ENCODE peak calls at places on chromosomes 12 and 14, in four cellular contexts. U is HL-60, Y is K562, K is GM12878. W is an unnamed sample.

GRCh38 chr12:3215410-3215975 is 138.3 kb downstream of the TSPAN9 start:
- DNase-seq in U (no peak), Y (no peak), K (no peak), W (no peak)

GRCh38 chr12:51687142-51687935 is 96.3 kb downstream of the SCN8A start:
- DNase-seq in U (no peak), Y (no peak), K (no peak), W (no peak)

GRCh38 chr12:25903603-25904245 is 54.8 kb upstream of the RASSF8 start:
- DNase-seq in U (peak; percentile 6), Y (no peak), K (no peak), W (no peak)

GRCh38 chr14:73949752-73950734 is at the start of the genes COQ6 and FAM161B:
- DNase-seq in U (peak; percentile 57), Y (peak; percentile 76), K (peak; percentile 90), W (peak; percentile 84)

GRCh38 chr14:50109342-50109741 is 7.0 kb downstream of the VCPKMT start:
- DNase-seq in U (no peak), Y (no peak), K (no peak), W (no peak)

GRCh38 chr14:54589076-54589475 is 22.1 kb downstream of the SAMD4A start:
- DNase-seq in U (no peak), Y (no peak), K (no peak), W (no peak)

GRCh38 chr12:133130808-133131128 is 341 bp downstream of the ZNF10 start:
- DNase-seq in U (no peak), Y (no peak), K (no peak), W (no peak)

GRCh38 chr12:4454315-4454860 is 8.8 kb upstream of the FGF6 start:
- DNase-seq in U (no peak), Y (no peak), K (no peak), W (no peak)

GRCh38 chr12:114384746-114385145 is 21.2 kb downstream of the TBX5 start:
- DNase-seq in U (no peak), Y (no peak), K (no peak), W (no peak)

GRCh38 chr12:81296556-81297305 is 218.9 kb downstream of the ACSS3 start:
- DNase-seq in U (no peak), Y (no peak), K (no peak), W (no peak)

GRCh38 chr12:70549340-70550179 is 87.7 kb downstream of the PTPRB start:
- DNase-seq in U (no peak), Y (no peak), K (no peak), W (no peak)

GRCh38 chr12:87336814-87337336 is 692.3 kb downstream of the C12orf50 start:
- DNase-seq in U (no peak), Y (no peak), K (no peak), W (no peak)

GRCh38 chr12:122994781-122995502 is 14.5 kb downstream of the ARL6IP4 start:
- DNase-seq in U (no peak), Y (no peak), K (no peak), W (no peak)

GRCh38 chr12:52945389-52946232 is 3.3 kb upstream of the KRT18 start:
- DNase-seq in U (no peak), Y (no peak), K (no peak), W (no peak)

GRCh38 chr12:52956987-52957386 is 8.1 kb downstream of the KRT18 start:
- DNase-seq in U (no peak), Y (no peak), K (no peak), W (no peak)

GRCh38 chr12:40300490-40300889 is 75.7 kb downstream of the LRRK2 start:
- DNase-seq in U (no peak), Y (no peak), K (no peak), W (no peak)

GRCh38 chr12:105920161-105920684 is 218.5 kb downstream of the NUAK1 start:
- DNase-seq in U (no peak), Y (no peak), K (no peak), W (no peak)

GRCh38 chr12:117908411-117908810 is 60.4 kb downstream of the KSR2 start:
- DNase-seq in U (no peak), Y (no peak), K (no peak), W (no peak)

GRCh38 chr12:13436696-13437391 is 240.3 kb downstream of the EMP1 start:
- DNase-seq in U (peak; percentile 2), Y (peak; percentile 56), K (no peak), W (no peak)

GRCh38 chr12:41556176-41556575 is 368.1 kb downstream of the PDZRN4 start:
- DNase-seq in U (no peak), Y (no peak), K (no peak), W (no peak)

GRCh38 chr12:108312073-108312884 is 26.8 kb downstream of the CMKLR1 start:
- DNase-seq in U (no peak), Y (peak; percentile 18), K (no peak), W (no peak)

GRCh38 chr12:68176252-68176651 is 16.7 kb upstream of the IFNG start:
- DNase-seq in U (no peak), Y (no peak), K (no peak), W (no peak)

GRCh38 chr12:111344254-111344875 is 24.5 kb downstream of the PHETA1 start:
- DNase-seq in U (no peak), Y (no peak), K (no peak), W (no peak)

GRCh38 chr12:45669093-45669492 is 60.4 kb upstream of the ARID2 start:
- DNase-seq in U (no peak), Y (no peak), K (peak; percentile 68), W (no peak)

GRCh38 chr12:117963836-117964235 is 5.0 kb downstream of the KSR2 start:
- DNase-seq in U (no peak), Y (no peak), K (no peak), W (no peak)

GRCh38 chr12:104669057-104669770 is 212.5 kb downstream of the CHST11 start:
- DNase-seq in U (no peak), Y (no peak), K (no peak), W (no peak)

GRCh38 chr12:42382013-42382696 is 56.2 kb downstream of the PPHLN1 start:
- DNase-seq in U (peak; percentile 16), Y (no peak), K (no peak), W (no peak)

GRCh38 chr14:89537911-89538310 is 120.9 kb upstream of the FOXN3 start:
- DNase-seq in U (no peak), Y (no peak), K (no peak), W (no peak)

GRCh38 chr14:45112886-45113772 is 21.2 kb downstream of the FKBP3 start:
- DNase-seq in U (no peak), Y (no peak), K (no peak), W (no peak)

GRCh38 chr14:58805057-58805456 is 167.3 kb downstream of the DACT1 start:
- DNase-seq in U (no peak), Y (no peak), K (no peak), W (no peak)

GRCh38 chr14:99041820-99042174 is 230.2 kb downstream of the BCL11B start:
- DNase-seq in U (no peak), Y (no peak), K (no peak), W (no peak)

GRCh38 chr12:2551097-2551496 is 243.7 kb upstream of the FKBP4 start:
- DNase-seq in U (no peak), Y (no peak), K (no peak), W (no peak)

GRCh38 chr14:104710071-104710735 is 13.8 kb upstream of the ADSS1 start:
- DNase-seq in U (no peak), Y (no peak), K (no peak), W (no peak)
- TF ChIP-seq POLR2AphosphoS5 in U (no peak), Y (no peak), K (no peak), W (no peak)

GRCh38 chr14:32764131-32764530 is 174.5 kb upstream of the NPAS3 start:
- DNase-seq in U (no peak), Y (no peak), K (no peak), W (no peak)
- TF ChIP-seq SPI1 in U (no peak), Y (no peak), K (no peak), W (no peak)

GRCh38 chr14:68970096-68970612 is 8.9 kb downstream of the ACTN1 start:
- DNase-seq in U (no peak), Y (no peak), K (no peak), W (no peak)
- TF ChIP-seq POLR2AphosphoS5 in U (no peak), Y (no peak), K (no peak), W (no peak)

GRCh38 chr12:47947273-47947672 is 16.1 kb upstream of the TMEM106C start:
- DNase-seq in U (no peak), Y (no peak), K (no peak), W (no peak)

GRCh38 chr12:47946413-47947107 is 16.8 kb upstream of the TMEM106C start:
- DNase-seq in U (peak; percentile 77), Y (no peak), K (no peak), W (no peak)

GRCh38 chr12:47945341-47945728 is 18.1 kb upstream of the TMEM106C start:
- DNase-seq in U (no peak), Y (no peak), K (no peak), W (no peak)

GRCh38 chr12:47950856-47951468 is 12.4 kb upstream of the TMEM106C start:
- DNase-seq in U (no peak), Y (no peak), K (no peak), W (no peak)

GRCh38 chr12:47949441-47950341 is 13.7 kb upstream of the TMEM106C start:
- DNase-seq in U (peak; percentile 44), Y (peak; percentile 85), K (no peak), W (peak; percentile 77)
- TF ChIP-seq SPI1 in U (no peak), Y (no peak), K (no peak), W (no peak)

DNA sequence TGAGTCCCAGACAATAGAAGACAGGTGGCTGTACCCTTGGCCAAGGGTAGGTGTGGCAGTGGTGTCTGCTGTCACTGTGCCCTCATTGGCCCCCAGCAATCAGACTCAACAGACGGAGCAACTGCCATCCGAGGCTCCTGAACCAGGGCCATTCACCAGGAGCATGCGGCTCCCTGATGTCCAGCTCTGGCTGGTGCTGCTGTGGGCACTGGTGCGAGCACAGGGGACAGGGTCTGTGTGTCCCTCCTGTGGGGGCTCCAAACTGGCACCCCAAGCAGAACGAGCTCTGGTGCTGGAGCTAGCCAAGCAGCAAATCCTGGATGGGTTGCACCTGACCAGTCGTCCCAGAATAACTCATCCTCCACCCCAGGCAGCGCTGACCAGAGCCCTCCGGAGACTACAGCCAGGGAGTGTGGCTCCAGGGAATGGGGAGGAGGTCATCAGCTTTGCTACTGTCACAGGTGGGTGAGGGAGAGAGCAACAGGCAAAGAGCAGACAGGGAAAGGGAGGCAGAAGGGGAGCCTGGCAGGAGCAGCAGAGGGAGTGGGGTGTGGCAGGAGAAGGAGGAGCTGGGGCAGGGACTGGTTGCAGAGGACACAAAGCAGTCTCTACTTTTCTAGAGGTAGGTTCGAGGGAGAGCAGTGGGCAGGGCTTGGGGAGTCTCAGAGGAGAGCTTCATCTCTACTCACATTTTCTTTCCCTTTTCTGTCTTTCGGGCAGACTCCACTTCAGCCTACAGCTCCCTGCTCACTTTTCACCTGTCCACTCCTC is 452 bp downstream of the INHBE start:
- DNase-seq in U (no peak), Y (no peak), K (no peak), W (no peak)
- TF ChIP-seq POLR2AphosphoS5 in U (no peak), Y (no peak), K (no peak), W (no peak)

DNA sequence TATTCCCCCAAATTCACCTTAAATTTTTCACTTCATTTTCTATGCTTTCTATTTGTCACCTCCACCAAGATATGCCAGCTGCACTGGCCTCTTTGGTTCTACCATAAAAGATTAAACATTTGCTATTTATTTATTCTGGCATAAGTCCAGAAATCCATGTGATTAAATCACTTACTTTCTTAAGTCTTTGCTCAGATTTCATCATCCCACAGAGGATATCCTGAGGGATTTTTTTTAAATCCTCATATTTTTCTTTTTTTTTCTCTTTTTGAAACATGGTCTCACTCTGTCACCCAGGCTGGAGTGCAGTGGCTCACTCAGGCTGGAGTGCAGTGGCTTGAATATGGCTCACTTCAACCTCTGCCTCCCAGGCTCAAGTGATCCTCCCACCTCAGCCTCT is 645.5 kb upstream of the ATXN7L3B start:
- DNase-seq in U (no peak), Y (no peak), K (no peak), W (no peak)
- TF ChIP-seq SPI1 in U (no peak), Y (no peak), K (no peak), W (no peak)

GRCh38 chr14:95046711-95047681 is 110.3 kb downstream of the DICER1 start:
- DNase-seq in U (no peak), Y (no peak), K (no peak), W (no peak)
- TF ChIP-seq POLR2AphosphoS5 in U (no peak), Y (no peak), K (no peak), W (no peak)

W was measured in GM12891.